ENCODE peak calls at places on chromosomes 3 and 15, in seven cellular contexts. B is AG04449; H is uterus; V is CD4-positive, alpha-beta T cell; T is AG10803; L is right atrium auricular region; Z is WTC11. I is an unnamed sample.

GRCh38 chr3:73786346-73786807 is 161.6 kb upstream of the PDZRN3 start:
- DNase-seq in V (no peak), H (peak; percentile 51), B (peak; percentile 90), Z (no peak), T (peak; percentile 94), L (peak; percentile 74), I (no peak)

GRCh38 chr3:15055019-15055557 is 10.0 kb downstream of the MRPS25 start:
- DNase-seq in Z (no peak), T (peak; percentile 14), L (no peak), H (no peak), V (no peak), B (no peak), I (no peak)

GRCh38 chr3:31762016-31762764 is 218.9 kb downstream of the OSBPL10 start:
- DNase-seq in V (no peak), Z (no peak), B (no peak), L (no peak), H (no peak), T (no peak), I (no peak)

GRCh38 chr3:63763156-63763555 is 55.9 kb upstream of the C3orf49 start:
- DNase-seq in Z (no peak), V (no peak), T (peak; percentile 55), H (no peak), B (peak; percentile 2), L (no peak), I (no peak)

GRCh38 chr3:114706591-114707224 is 412.9 kb downstream of the TIGIT start:
- DNase-seq in Z (no peak), T (peak; percentile 20), H (no peak), L (no peak), V (no peak), B (no peak), I (no peak)

GRCh38 chr3:12198301-12198700 is 39.6 kb upstream of the TIMP4 start:
- DNase-seq in H (no peak), B (no peak), L (no peak), V (no peak), Z (no peak), T (peak; percentile 62), I (no peak)

GRCh38 chr15:79176151-79176550 is 85.6 kb upstream of the RASGRF1 start:
- DNase-seq in V (no peak), L (no peak), T (no peak), Z (no peak), H (no peak), B (no peak), I (no peak)

GRCh38 chr3:181554233-181554765 is 157.4 kb upstream of the SOX2 start:
- DNase-seq in Z (no peak), H (no peak), B (no peak), V (no peak), L (no peak), T (no peak), I (no peak)

GRCh38 chr15:39888809-39889208 is 31.3 kb downstream of the GPR176 start:
- DNase-seq in H (no peak), Z (no peak), T (no peak), V (no peak), B (no peak), L (no peak), I (no peak)

GRCh38 chr3:57872606-57873005 is 116.5 kb downstream of the SLMAP start:
- DNase-seq in Z (no peak), B (no peak), V (no peak), H (no peak), T (no peak), L (no peak), I (no peak)

GRCh38 chr15:66931768-66932633 is 133.4 kb upstream of the SMAD3 start:
- DNase-seq in Z (peak; percentile 12), V (no peak), T (peak; percentile 55), H (no peak), B (no peak), L (no peak), I (no peak)

GRCh38 chr15:73969151-73969759 is 22.8 kb downstream of the STOML1 start:
- DNase-seq in H (no peak), B (no peak), T (no peak), L (no peak), Z (no peak), V (no peak), I (no peak)

GRCh38 chr3:197734667-197735318 is 1.9 kb downstream of the RUBCN start:
- DNase-seq in B (no peak), V (no peak), H (no peak), T (no peak), Z (no peak), L (no peak), I (no peak)

GRCh38 chr3:185830018-185830797 is 5.4 kb upstream of the IGF2BP2 start:
- DNase-seq in V (no peak), H (no peak), L (no peak), T (no peak), B (no peak), Z (no peak), I (no peak)

DNA sequence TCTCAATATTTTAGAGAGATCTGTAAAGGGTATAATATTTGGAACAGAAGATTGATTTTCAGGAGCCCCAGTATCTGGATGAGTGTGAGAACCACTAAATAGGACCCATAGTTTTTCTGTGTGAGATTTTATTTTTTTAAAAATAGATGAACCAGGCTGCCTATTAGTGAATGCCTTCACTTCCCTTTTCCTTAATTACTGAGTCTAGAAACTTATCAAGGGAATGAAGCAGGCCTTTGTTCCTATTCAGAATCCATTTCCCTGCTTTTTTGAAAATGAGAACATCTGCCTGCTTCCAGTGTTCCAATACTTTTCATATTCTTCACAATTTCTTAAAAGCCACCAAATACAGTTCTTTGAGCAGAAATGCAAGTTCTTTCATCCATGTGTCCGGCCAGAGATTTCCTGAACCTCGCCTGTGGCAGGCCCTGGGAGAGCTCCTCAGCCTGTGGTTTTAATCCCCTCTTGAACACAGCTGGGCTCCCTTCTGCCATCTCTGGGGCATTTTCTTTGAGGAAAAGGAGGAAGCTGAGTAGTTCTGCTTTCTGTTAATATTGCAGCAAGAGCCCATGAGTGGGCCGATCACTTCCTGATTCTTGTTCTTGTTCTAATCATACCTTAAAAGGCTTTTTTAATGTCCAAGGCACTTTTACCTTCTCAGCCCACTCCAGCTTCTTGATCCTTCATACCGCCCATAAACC is 4.7 kb downstream of the EHD4 start:
- DNase-seq in V (no peak), H (no peak), T (peak; percentile 66), B (no peak), Z (no peak), L (peak; percentile 63), I (no peak)
- TF ChIP-seq CTCF in V (no peak), H (no peak), T (peak; percentile 21), B (no peak), Z (no peak), L (no peak), I (no peak)

DNA sequence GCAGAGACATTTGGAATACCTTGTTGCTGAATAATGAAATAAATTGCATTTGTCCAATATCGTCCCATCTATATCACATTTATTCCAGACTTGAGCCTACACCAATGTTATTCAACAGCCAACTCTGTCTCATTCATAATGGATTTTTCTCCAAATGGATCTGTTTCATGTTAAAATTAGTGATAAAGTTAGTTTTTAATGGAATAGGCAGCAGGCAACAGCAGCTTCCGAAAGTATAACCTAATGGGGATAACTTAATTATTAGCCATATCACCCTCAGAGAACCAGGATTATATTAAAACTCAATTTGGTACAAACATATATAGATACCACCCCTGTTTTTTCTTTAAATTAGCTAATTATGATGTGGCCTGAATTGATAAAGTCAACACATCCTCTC is 86.5 kb upstream of the ICE2 start:
- DNase-seq in B (no peak), Z (no peak), V (no peak), T (no peak), L (no peak), H (no peak), I (no peak)
- TF ChIP-seq CTCF in B (no peak), Z (no peak), V (no peak), T (no peak), L (no peak), H (no peak), I (no peak)

GRCh38 chr3:194964809-194965208 is 279.1 kb downstream of the FAM43A start:
- DNase-seq in V (no peak), L (no peak), H (no peak), B (no peak), Z (no peak), T (no peak), I (no peak)

GRCh38 chr3:194971965-194972364 is 286.3 kb downstream of the FAM43A start:
- DNase-seq in Z (no peak), H (no peak), T (no peak), L (peak; percentile 42), B (no peak), V (no peak), I (no peak)

GRCh38 chr3:194971009-194971408 is 285.3 kb downstream of the FAM43A start:
- DNase-seq in T (no peak), L (peak; percentile 13), Z (no peak), H (no peak), V (no peak), B (no peak), I (no peak)

GRCh38 chr3:194970066-194970465 is 284.4 kb downstream of the FAM43A start:
- DNase-seq in Z (no peak), V (no peak), L (no peak), H (no peak), T (no peak), B (no peak), I (no peak)

DNA sequence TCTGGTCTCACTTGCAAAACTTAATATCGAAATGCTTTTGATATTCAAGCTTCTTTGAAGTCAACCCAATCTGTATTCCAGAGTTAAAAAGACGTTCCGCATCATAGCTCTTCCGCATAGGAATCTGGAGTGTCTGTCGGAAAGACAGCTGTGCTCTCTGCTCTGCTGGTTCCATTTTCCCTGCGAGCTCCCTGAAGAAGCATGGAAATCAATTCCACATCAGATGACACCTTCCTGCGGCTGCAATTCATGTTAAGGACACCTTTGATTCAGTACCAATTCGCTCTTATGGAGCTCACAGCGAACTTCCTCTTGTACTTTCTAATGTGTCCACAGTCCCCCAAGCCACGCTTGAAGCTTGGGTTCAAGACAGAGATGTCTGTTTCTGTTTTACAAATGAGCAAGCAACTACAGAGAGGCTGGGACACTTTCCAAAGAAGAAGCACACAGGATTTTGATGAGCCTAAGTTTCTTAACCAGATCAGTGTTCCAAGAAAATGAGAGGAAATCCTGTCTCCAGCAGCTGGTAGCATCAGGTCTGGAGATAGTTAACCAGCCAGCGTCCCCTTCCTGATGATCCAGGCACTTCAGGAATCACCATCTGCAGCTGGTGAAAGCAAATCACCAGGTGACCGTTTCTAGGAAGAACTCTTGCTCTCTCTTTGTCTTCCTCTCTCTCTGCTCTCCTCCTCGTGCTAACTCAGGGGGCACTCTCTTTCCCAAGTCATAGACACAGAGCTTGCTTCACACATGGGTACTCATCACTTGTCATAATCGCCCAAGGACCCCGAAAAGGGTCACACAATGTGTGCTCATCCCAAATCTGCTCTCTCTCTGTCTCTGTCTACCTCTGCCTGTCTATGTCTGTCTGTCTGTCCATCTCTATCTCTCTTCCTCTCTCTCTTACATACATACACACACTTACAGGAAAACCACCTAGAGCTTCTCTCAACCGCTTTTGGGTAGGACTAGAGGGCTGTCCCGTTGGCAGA is 281.7 kb downstream of the FAM43A start:
- DNase-seq in B (no peak), V (no peak), L (peak; percentile 16), Z (no peak), H (no peak), T (peak; percentile 17), I (peak; percentile 13)
- TF ChIP-seq CTCF in B (no peak), V (no peak), L (no peak), Z (no peak), H (no peak), T (peak; percentile 27), I (no peak)

DNA sequence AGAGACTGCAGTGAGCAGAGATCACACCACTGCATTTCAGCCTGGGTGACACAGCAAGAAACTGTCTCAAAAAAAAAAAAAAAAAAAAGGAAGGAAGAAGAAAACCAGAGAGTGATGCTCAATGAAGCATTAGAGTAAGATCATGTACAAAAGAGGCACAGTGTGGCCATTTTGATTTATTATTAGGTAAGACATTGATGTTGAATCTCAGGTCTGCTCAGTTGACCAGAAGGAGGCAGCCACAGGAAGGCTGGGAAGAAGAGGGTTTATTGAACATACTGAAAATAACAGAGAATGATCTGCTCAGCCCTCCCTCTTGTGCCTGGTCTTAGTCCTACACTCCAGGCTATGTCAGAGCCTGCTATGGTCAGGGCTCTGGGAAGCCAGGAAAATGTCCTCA is 15.6 kb downstream of the LRRK1 start:
- DNase-seq in L (no peak), H (no peak), T (no peak), Z (no peak), B (no peak), V (no peak), I (no peak)
- TF ChIP-seq CTCF in L (no peak), H (no peak), T (peak; percentile 15), Z (no peak), B (no peak), V (no peak), I (no peak)

I was measured in endothelial cell.